ENCODE peak calls at places on chromosomes 6 and 20, in five cellular contexts. One of them, this sample, is unnamed.

GRCh38 chr6:144580039-144580438 is 294.9 kb downstream of the UTRN start:
- DNase-seq in heart right ventricle: no peak
- DNase-seq in fibroblast of mammary gland: no peak
- DNase-seq in body of pancreas: no peak
- DNase-seq in mammary epithelial cell: no peak
- DNase-seq in this sample: no peak

GRCh38 chr20:38747495-38748096 is 664 bp upstream of the ACTR5 start:
- DNase-seq in mammary epithelial cell: no peak
- DNase-seq in fibroblast of mammary gland: no peak
- DNase-seq in body of pancreas: no peak
- DNase-seq in heart right ventricle: no peak
- DNase-seq in this sample: no peak

GRCh38 chr6:27776504-27776903 is 135.7 kb downstream of the OR2B2 start:
- DNase-seq in heart right ventricle: no peak
- DNase-seq in mammary epithelial cell: no peak
- DNase-seq in body of pancreas: no peak
- DNase-seq in fibroblast of mammary gland: no peak
- DNase-seq in this sample: no peak

GRCh38 chr6:91288741-91289140 is 701.9 kb upstream of the MAP3K7 start:
- DNase-seq in body of pancreas: no peak
- DNase-seq in heart right ventricle: no peak
- DNase-seq in fibroblast of mammary gland: no peak
- DNase-seq in mammary epithelial cell: no peak
- DNase-seq in this sample: no peak

GRCh38 chr20:31760457-31761240 is 21.6 kb downstream of the TPX2 start:
- DNase-seq in heart right ventricle: no peak
- DNase-seq in fibroblast of mammary gland: peak
- DNase-seq in mammary epithelial cell: no peak
- DNase-seq in body of pancreas: no peak
- DNase-seq in this sample: peak

GRCh38 chr6:15623282-15624116 is 39.3 kb downstream of the DTNBP1 start:
- DNase-seq in fibroblast of mammary gland: peak
- DNase-seq in mammary epithelial cell: no peak
- DNase-seq in body of pancreas: no peak
- DNase-seq in heart right ventricle: no peak
- DNase-seq in this sample: no peak

GRCh38 chr20:32188376-32189122 is 19.0 kb downstream of the PLAGL2 start:
- DNase-seq in fibroblast of mammary gland: no peak
- DNase-seq in heart right ventricle: no peak
- DNase-seq in mammary epithelial cell: no peak
- DNase-seq in body of pancreas: no peak
- DNase-seq in this sample: no peak

GRCh38 chr6:116682334-116682712 is 1.3 kb downstream of the KPNA5 start:
- DNase-seq in mammary epithelial cell: peak
- DNase-seq in body of pancreas: peak
- DNase-seq in heart right ventricle: no peak
- DNase-seq in fibroblast of mammary gland: peak
- DNase-seq in this sample: peak

GRCh38 chr6:120384671-120385070 is 949.6 kb downstream of the TBC1D32 start:
- DNase-seq in fibroblast of mammary gland: peak
- DNase-seq in mammary epithelial cell: peak
- DNase-seq in body of pancreas: no peak
- DNase-seq in heart right ventricle: no peak
- DNase-seq in this sample: no peak

GRCh38 chr6:120373185-120373584 is 961.1 kb downstream of the TBC1D32 start:
- DNase-seq in fibroblast of mammary gland: no peak
- DNase-seq in mammary epithelial cell: no peak
- DNase-seq in body of pancreas: no peak
- DNase-seq in heart right ventricle: no peak
- DNase-seq in this sample: no peak

DNA sequence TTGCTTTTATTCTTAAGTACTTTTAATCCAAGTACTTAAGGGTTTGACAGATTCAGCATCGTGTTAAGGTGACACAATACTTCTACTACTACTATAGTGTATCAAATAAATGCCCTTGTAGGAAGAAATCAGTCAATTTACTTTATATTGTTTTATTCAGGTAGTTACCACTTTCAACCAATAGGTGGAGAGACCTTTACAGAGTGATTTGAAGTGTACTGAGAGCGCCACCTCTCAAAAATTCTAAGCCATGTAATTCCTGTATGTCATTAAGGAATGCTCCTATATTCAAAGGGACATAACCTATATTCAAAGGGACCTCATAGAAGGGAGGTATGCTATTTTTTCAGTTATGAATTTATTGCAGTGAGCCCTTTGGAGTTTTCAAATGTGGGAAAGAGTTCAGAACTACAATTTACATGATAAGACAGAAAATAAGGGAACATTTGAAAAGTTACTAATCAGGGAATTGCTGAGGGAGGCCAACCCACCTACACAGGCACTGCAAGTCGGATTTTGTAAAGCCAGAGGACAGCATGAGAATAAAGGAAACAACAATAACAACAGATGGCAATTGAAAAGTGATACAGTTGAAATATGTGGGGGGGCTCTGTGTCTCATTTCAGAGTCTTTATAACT is 955.6 kb downstream of the TBC1D32 start:
- DNase-seq in heart right ventricle: no peak
- DNase-seq in fibroblast of mammary gland: peak
- DNase-seq in mammary epithelial cell: peak
- DNase-seq in body of pancreas: peak
- DNase-seq in this sample: peak
- TF ChIP-seq CTCF in heart right ventricle: no peak
- TF ChIP-seq CTCF in fibroblast of mammary gland: peak
- TF ChIP-seq CTCF in mammary epithelial cell: peak
- TF ChIP-seq CTCF in body of pancreas: peak
- TF ChIP-seq CTCF in this sample: peak

GRCh38 chr6:34679552-34680255 is 16.9 kb downstream of the ILRUN start:
- DNase-seq in body of pancreas: no peak
- DNase-seq in mammary epithelial cell: no peak
- DNase-seq in fibroblast of mammary gland: peak
- DNase-seq in heart right ventricle: no peak
- DNase-seq in this sample: peak

GRCh38 chr6:34688956-34689355 is 7.6 kb downstream of the ILRUN start:
- DNase-seq in heart right ventricle: no peak
- DNase-seq in fibroblast of mammary gland: no peak
- DNase-seq in mammary epithelial cell: no peak
- DNase-seq in body of pancreas: no peak
- DNase-seq in this sample: no peak

GRCh38 chr6:34680802-34681515 is 15.6 kb downstream of the ILRUN start:
- DNase-seq in mammary epithelial cell: peak
- DNase-seq in heart right ventricle: no peak
- DNase-seq in fibroblast of mammary gland: peak
- DNase-seq in body of pancreas: no peak
- DNase-seq in this sample: no peak

GRCh38 chr6:34684919-34685318 is 11.6 kb downstream of the ILRUN start:
- DNase-seq in mammary epithelial cell: no peak
- DNase-seq in fibroblast of mammary gland: no peak
- DNase-seq in body of pancreas: no peak
- DNase-seq in heart right ventricle: no peak
- DNase-seq in this sample: no peak

DNA sequence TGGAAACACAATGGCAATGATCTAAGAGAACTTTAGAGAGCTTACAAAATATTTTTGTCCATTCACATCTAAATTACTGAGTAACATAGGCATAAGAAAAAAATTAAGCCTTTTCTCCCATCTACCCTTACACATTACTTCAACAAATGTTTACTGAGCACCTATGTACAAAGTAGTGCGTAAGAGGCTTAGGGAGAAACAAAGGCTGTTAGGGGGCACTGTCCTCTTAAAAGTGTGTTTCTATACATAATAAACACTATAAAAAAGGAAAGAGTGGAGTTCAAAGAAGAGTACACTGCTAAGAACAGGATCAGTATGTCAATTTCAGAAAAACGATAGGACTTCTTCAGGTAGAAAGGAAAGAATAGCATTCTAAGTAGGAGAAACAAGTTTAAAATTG is 12.2 kb downstream of the ILRUN start:
- DNase-seq in heart right ventricle: no peak
- DNase-seq in body of pancreas: no peak
- DNase-seq in fibroblast of mammary gland: no peak
- DNase-seq in mammary epithelial cell: no peak
- DNase-seq in this sample: no peak
- TF ChIP-seq CTCF in heart right ventricle: no peak
- TF ChIP-seq CTCF in body of pancreas: no peak
- TF ChIP-seq CTCF in fibroblast of mammary gland: no peak
- TF ChIP-seq CTCF in mammary epithelial cell: no peak
- TF ChIP-seq CTCF in this sample: no peak

GRCh38 chr6:25746968-25747367 is 7.6 kb upstream of the SLC17A4 start:
- DNase-seq in heart right ventricle: no peak
- DNase-seq in fibroblast of mammary gland: no peak
- DNase-seq in mammary epithelial cell: no peak
- DNase-seq in body of pancreas: no peak
- DNase-seq in this sample: no peak
- TF ChIP-seq CTCF in heart right ventricle: no peak
- TF ChIP-seq CTCF in fibroblast of mammary gland: no peak
- TF ChIP-seq CTCF in mammary epithelial cell: no peak
- TF ChIP-seq CTCF in body of pancreas: no peak
- TF ChIP-seq CTCF in this sample: no peak

GRCh38 chr6:97668716-97669115 is 385.7 kb upstream of the MMS22L start:
- DNase-seq in body of pancreas: no peak
- DNase-seq in mammary epithelial cell: no peak
- DNase-seq in fibroblast of mammary gland: no peak
- DNase-seq in heart right ventricle: no peak
- DNase-seq in this sample: no peak
- TF ChIP-seq CTCF in body of pancreas: no peak
- TF ChIP-seq CTCF in mammary epithelial cell: no peak
- TF ChIP-seq CTCF in fibroblast of mammary gland: no peak
- TF ChIP-seq CTCF in heart right ventricle: no peak
- TF ChIP-seq CTCF in this sample: no peak

DNA sequence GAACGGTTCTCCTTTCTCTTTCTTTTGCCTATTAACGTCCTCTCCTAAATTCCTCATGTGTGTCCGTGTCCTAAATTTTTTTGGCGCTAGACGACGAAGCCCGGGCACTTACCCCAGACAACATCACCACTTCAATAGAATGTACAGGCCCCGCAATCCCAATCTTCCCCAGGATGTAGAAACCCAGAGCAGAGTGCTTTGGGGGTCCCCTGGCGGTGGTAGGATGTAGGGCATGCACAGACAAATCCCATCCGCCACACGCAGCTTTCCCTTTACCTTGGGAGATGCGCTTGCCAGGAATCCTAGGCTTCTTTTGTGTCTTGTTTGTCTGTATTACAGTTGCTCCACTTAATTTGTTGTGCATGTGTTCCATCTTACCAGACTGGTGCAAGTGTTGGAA is 417.3 kb upstream of the ARID1B start:
- DNase-seq in mammary epithelial cell: no peak
- DNase-seq in heart right ventricle: no peak
- DNase-seq in body of pancreas: no peak
- DNase-seq in fibroblast of mammary gland: no peak
- DNase-seq in this sample: no peak
- TF ChIP-seq CTCF in mammary epithelial cell: no peak
- TF ChIP-seq CTCF in heart right ventricle: no peak
- TF ChIP-seq CTCF in body of pancreas: no peak
- TF ChIP-seq CTCF in fibroblast of mammary gland: no peak
- TF ChIP-seq CTCF in this sample: no peak

DNA sequence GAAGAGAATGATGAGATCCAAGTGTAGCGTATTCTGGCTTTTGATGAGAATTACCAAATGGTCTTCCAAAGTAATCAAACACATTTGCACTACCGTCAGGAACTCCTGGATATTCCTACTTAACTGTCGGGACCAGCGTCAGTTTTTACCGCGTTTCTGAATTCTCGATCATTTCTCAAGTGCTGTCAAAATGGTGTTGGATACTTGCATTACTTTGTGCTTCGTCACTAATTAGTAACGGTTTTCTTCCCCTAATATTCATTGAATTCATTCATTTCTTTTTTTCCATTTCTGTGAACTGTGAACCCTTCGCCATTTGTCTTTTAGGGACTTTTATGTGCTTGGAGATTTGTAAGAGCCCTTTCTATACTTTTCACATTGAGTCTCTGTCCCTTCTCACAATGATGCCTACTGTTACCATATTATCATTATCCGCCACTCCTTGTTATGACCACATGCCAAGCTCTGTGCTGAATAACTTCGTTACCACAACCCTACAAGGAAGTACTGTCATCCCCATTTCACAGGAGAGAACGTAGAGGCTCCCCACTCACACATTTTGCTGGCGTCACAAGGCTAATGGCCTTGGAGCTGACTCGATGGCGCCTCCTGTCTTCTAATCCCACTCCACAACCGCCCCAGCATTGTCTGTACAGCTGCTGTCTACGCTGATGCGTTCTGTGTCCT is 74.2 kb upstream of the QKI start:
- DNase-seq in heart right ventricle: no peak
- DNase-seq in fibroblast of mammary gland: no peak
- DNase-seq in body of pancreas: no peak
- DNase-seq in mammary epithelial cell: no peak
- DNase-seq in this sample: no peak
- TF ChIP-seq CTCF in heart right ventricle: no peak
- TF ChIP-seq CTCF in fibroblast of mammary gland: peak
- TF ChIP-seq CTCF in body of pancreas: no peak
- TF ChIP-seq CTCF in mammary epithelial cell: no peak
- TF ChIP-seq CTCF in this sample: no peak

DNA sequence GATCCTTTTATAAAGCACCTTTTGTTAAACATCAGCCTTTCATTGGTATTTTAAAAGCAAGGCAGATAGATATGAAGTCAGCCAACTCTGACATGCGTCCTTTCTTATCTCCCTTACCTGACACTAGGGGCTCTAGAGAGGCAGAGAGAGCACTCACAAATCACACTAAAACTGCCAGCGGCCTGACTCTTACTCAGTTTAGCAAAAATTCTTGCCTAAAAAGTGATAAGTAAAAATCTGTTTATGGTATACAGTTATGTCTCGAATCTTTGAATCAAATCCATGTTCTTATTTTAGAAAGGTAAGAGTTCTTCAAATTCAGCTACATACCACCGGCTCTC is 10.4 kb upstream of the TDRD6 start:
- DNase-seq in body of pancreas: no peak
- DNase-seq in mammary epithelial cell: no peak
- DNase-seq in fibroblast of mammary gland: no peak
- DNase-seq in heart right ventricle: no peak
- DNase-seq in this sample: peak
- TF ChIP-seq CTCF in body of pancreas: no peak
- TF ChIP-seq CTCF in mammary epithelial cell: peak
- TF ChIP-seq CTCF in fibroblast of mammary gland: peak
- TF ChIP-seq CTCF in heart right ventricle: no peak
- TF ChIP-seq CTCF in this sample: peak